ENCODE peak calls at places on chromosomes 12 and 14, in nine cellular contexts. One of them, this sample, is unnamed.

GRCh38 chr12:108190529-108190928 is 61.4 kb downstream of the WSCD2 start:
- DNase-seq in stimulated activated CD4-positive, alpha-beta T cell treated with anti-CD3 and anti-CD28 coated beads, TNF-alpha, amount 100 ng/mL, for 1 hour: no peak
- DNase-seq in germinal center: no peak
- DNase-seq in AG10803: no peak
- DNase-seq in NB4: no peak
- DNase-seq in HFF-Myc: no peak
- DNase-seq in sciatic nerve: no peak
- DNase-seq in GM23248: no peak
- DNase-seq in MM.1S: no peak
- DNase-seq in this sample: no peak

GRCh38 chr12:131415781-131416180 is 295.1 kb upstream of the SFSWAP start:
- DNase-seq in HFF-Myc: no peak
- DNase-seq in germinal center: peak
- DNase-seq in stimulated activated CD4-positive, alpha-beta T cell treated with anti-CD3 and anti-CD28 coated beads, TNF-alpha, amount 100 ng/mL, for 1 hour: no peak
- DNase-seq in NB4: peak
- DNase-seq in sciatic nerve: no peak
- DNase-seq in AG10803: no peak
- DNase-seq in MM.1S: no peak
- DNase-seq in GM23248: no peak
- DNase-seq in this sample: peak

GRCh38 chr12:131117438-131118245 is 163.9 kb downstream of the ADGRD1 start:
- DNase-seq in NB4: no peak
- DNase-seq in stimulated activated CD4-positive, alpha-beta T cell treated with anti-CD3 and anti-CD28 coated beads, TNF-alpha, amount 100 ng/mL, for 1 hour: no peak
- DNase-seq in AG10803: no peak
- DNase-seq in MM.1S: no peak
- DNase-seq in HFF-Myc: no peak
- DNase-seq in GM23248: no peak
- DNase-seq in sciatic nerve: peak
- DNase-seq in germinal center: no peak
- DNase-seq in this sample: no peak

GRCh38 chr12:46560874-46561273 is 188.3 kb upstream of the SLC38A2 start:
- DNase-seq in sciatic nerve: no peak
- DNase-seq in NB4: no peak
- DNase-seq in HFF-Myc: no peak
- DNase-seq in AG10803: peak
- DNase-seq in germinal center: no peak
- DNase-seq in MM.1S: peak
- DNase-seq in stimulated activated CD4-positive, alpha-beta T cell treated with anti-CD3 and anti-CD28 coated beads, TNF-alpha, amount 100 ng/mL, for 1 hour: no peak
- DNase-seq in GM23248: no peak
- DNase-seq in this sample: no peak

GRCh38 chr12:78115889-78116288 is 285.2 kb downstream of the NAV3 start:
- DNase-seq in sciatic nerve: no peak
- DNase-seq in GM23248: no peak
- DNase-seq in NB4: peak
- DNase-seq in stimulated activated CD4-positive, alpha-beta T cell treated with anti-CD3 and anti-CD28 coated beads, TNF-alpha, amount 100 ng/mL, for 1 hour: no peak
- DNase-seq in AG10803: peak
- DNase-seq in HFF-Myc: no peak
- DNase-seq in MM.1S: no peak
- DNase-seq in germinal center: no peak
- DNase-seq in this sample: no peak

GRCh38 chr12:93638954-93639353 is 38.2 kb upstream of the CRADD start:
- DNase-seq in MM.1S: no peak
- DNase-seq in germinal center: no peak
- DNase-seq in GM23248: no peak
- DNase-seq in sciatic nerve: no peak
- DNase-seq in stimulated activated CD4-positive, alpha-beta T cell treated with anti-CD3 and anti-CD28 coated beads, TNF-alpha, amount 100 ng/mL, for 1 hour: no peak
- DNase-seq in AG10803: no peak
- DNase-seq in NB4: no peak
- DNase-seq in HFF-Myc: no peak
- DNase-seq in this sample: no peak

GRCh38 chr14:103825103-103825502 is 22.3 kb downstream of the PPP1R13B start:
- DNase-seq in germinal center: no peak
- DNase-seq in HFF-Myc: no peak
- DNase-seq in NB4: no peak
- DNase-seq in MM.1S: no peak
- DNase-seq in sciatic nerve: no peak
- DNase-seq in AG10803: no peak
- DNase-seq in stimulated activated CD4-positive, alpha-beta T cell treated with anti-CD3 and anti-CD28 coated beads, TNF-alpha, amount 100 ng/mL, for 1 hour: no peak
- DNase-seq in GM23248: no peak
- DNase-seq in this sample: no peak

GRCh38 chr12:79531547-79531946 is 159.2 kb downstream of the PAWR start:
- DNase-seq in AG10803: no peak
- DNase-seq in sciatic nerve: no peak
- DNase-seq in HFF-Myc: no peak
- DNase-seq in NB4: no peak
- DNase-seq in MM.1S: no peak
- DNase-seq in GM23248: no peak
- DNase-seq in stimulated activated CD4-positive, alpha-beta T cell treated with anti-CD3 and anti-CD28 coated beads, TNF-alpha, amount 100 ng/mL, for 1 hour: no peak
- DNase-seq in germinal center: no peak
- DNase-seq in this sample: no peak

GRCh38 chr12:120925740-120926563 is 21.8 kb upstream of the SPPL3 start:
- DNase-seq in germinal center: no peak
- DNase-seq in MM.1S: no peak
- DNase-seq in NB4: no peak
- DNase-seq in stimulated activated CD4-positive, alpha-beta T cell treated with anti-CD3 and anti-CD28 coated beads, TNF-alpha, amount 100 ng/mL, for 1 hour: no peak
- DNase-seq in AG10803: no peak
- DNase-seq in GM23248: no peak
- DNase-seq in sciatic nerve: no peak
- DNase-seq in HFF-Myc: no peak
- DNase-seq in this sample: no peak

GRCh38 chr14:74974364-74975058 is 19.1 kb upstream of the PGF start:
- DNase-seq in HFF-Myc: no peak
- DNase-seq in NB4: no peak
- DNase-seq in MM.1S: no peak
- DNase-seq in GM23248: no peak
- DNase-seq in germinal center: no peak
- DNase-seq in sciatic nerve: peak
- DNase-seq in stimulated activated CD4-positive, alpha-beta T cell treated with anti-CD3 and anti-CD28 coated beads, TNF-alpha, amount 100 ng/mL, for 1 hour: no peak
- DNase-seq in AG10803: no peak
- DNase-seq in this sample: no peak

GRCh38 chr12:106282457-106283097 is 20.0 kb upstream of the TCP11L2 start:
- DNase-seq in HFF-Myc: no peak
- DNase-seq in stimulated activated CD4-positive, alpha-beta T cell treated with anti-CD3 and anti-CD28 coated beads, TNF-alpha, amount 100 ng/mL, for 1 hour: no peak
- DNase-seq in NB4: peak
- DNase-seq in sciatic nerve: no peak
- DNase-seq in GM23248: peak
- DNase-seq in MM.1S: peak
- DNase-seq in AG10803: peak
- DNase-seq in germinal center: peak
- DNase-seq in this sample: peak

GRCh38 chr12:68612245-68612644 is 1.5 kb downstream of the RAP1B start:
- DNase-seq in sciatic nerve: no peak
- DNase-seq in AG10803: peak
- DNase-seq in germinal center: no peak
- DNase-seq in MM.1S: no peak
- DNase-seq in NB4: peak
- DNase-seq in stimulated activated CD4-positive, alpha-beta T cell treated with anti-CD3 and anti-CD28 coated beads, TNF-alpha, amount 100 ng/mL, for 1 hour: no peak
- DNase-seq in GM23248: peak
- DNase-seq in HFF-Myc: no peak
- DNase-seq in this sample: peak

This sample was measured in NAMALWA.